ENCODE peak calls at places on chromosomes 13 and 19, in four cellular contexts. One of them, this sample, is unnamed.
A peak's percentile ranks its signal among the peaks of the same experiment; 100 is the strongest.

GRCh38 chr13:51861728-51862300 is at the start of gene CCDC70:
- DNase-seq in upper lobe of right lung: no peak
- DNase-seq in neural progenitor cell: no peak
- DNase-seq in MM.1S: no peak
- DNase-seq in this sample: no peak

GRCh38 chr19:18483119-18483518 is 38.8 kb downstream of the ELL start:
- DNase-seq in MM.1S: no peak
- DNase-seq in neural progenitor cell: no peak
- DNase-seq in upper lobe of right lung: no peak
- DNase-seq in this sample: no peak

GRCh38 chr13:111639994-111640393 is 319.6 kb downstream of the TEX29 start:
- DNase-seq in neural progenitor cell: no peak
- DNase-seq in upper lobe of right lung: no peak
- DNase-seq in MM.1S: no peak
- DNase-seq in this sample: no peak

GRCh38 chr19:1016647-1017114 is 4.2 kb downstream of the TMEM259 start:
- DNase-seq in MM.1S: peak; percentile 50
- DNase-seq in neural progenitor cell: no peak
- DNase-seq in upper lobe of right lung: no peak
- DNase-seq in this sample: no peak

GRCh38 chr13:97234742-97235141 is 12.6 kb downstream of the MBNL2 start:
- DNase-seq in upper lobe of right lung: no peak
- DNase-seq in MM.1S: no peak
- DNase-seq in neural progenitor cell: no peak
- DNase-seq in this sample: no peak

GRCh38 chr13:110756268-110756667 is 42.8 kb downstream of the ING1 start:
- DNase-seq in upper lobe of right lung: no peak
- DNase-seq in neural progenitor cell: no peak
- DNase-seq in MM.1S: no peak
- DNase-seq in this sample: no peak

GRCh38 chr13:39530996-39531395 is 72.0 kb downstream of the LHFPL6 start:
- DNase-seq in MM.1S: no peak
- DNase-seq in upper lobe of right lung: no peak
- DNase-seq in neural progenitor cell: no peak
- DNase-seq in this sample: no peak

GRCh38 chr19:4495471-4495870 is 22.8 kb downstream of the PLIN4 start:
- DNase-seq in neural progenitor cell: no peak
- DNase-seq in upper lobe of right lung: no peak
- DNase-seq in MM.1S: no peak
- DNase-seq in this sample: no peak

GRCh38 chr19:52188822-52189744 is 769 bp upstream of the PPP2R1A start:
- DNase-seq in upper lobe of right lung: peak; percentile 100
- DNase-seq in MM.1S: no peak
- DNase-seq in neural progenitor cell: no peak
- DNase-seq in this sample: no peak

GRCh38 chr13:29583073-29583785 is 12.3 kb downstream of the SLC7A1 start:
- DNase-seq in neural progenitor cell: no peak
- DNase-seq in MM.1S: no peak
- DNase-seq in upper lobe of right lung: no peak
- DNase-seq in this sample: no peak

GRCh38 chr13:108859202-108860012 is 230.0 kb downstream of the MYO16 start:
- DNase-seq in MM.1S: peak; percentile 68
- DNase-seq in neural progenitor cell: no peak
- DNase-seq in upper lobe of right lung: no peak
- DNase-seq in this sample: no peak

GRCh38 chr13:27921961-27922910 is 2.4 kb downstream of the PDX1 start:
- DNase-seq in upper lobe of right lung: no peak
- DNase-seq in MM.1S: no peak
- DNase-seq in neural progenitor cell: peak; percentile 34
- DNase-seq in this sample: no peak

GRCh38 chr19:54464044-54464623 is 556 bp upstream of the LENG9 start:
- DNase-seq in MM.1S: peak; percentile 98
- DNase-seq in upper lobe of right lung: peak; percentile 96
- DNase-seq in neural progenitor cell: peak; percentile 97
- DNase-seq in this sample: peak; percentile 88

GRCh38 chr19:56367829-56368711 is 25.3 kb downstream of the ZNF582 start:
- DNase-seq in neural progenitor cell: peak; percentile 93
- DNase-seq in upper lobe of right lung: peak; percentile 95
- DNase-seq in MM.1S: peak; percentile 83
- DNase-seq in this sample: peak; percentile 79

GRCh38 chr19:4678881-4679379 is 8.8 kb upstream of the MYDGF start:
- DNase-seq in neural progenitor cell: peak; percentile 82
- DNase-seq in upper lobe of right lung: no peak
- DNase-seq in MM.1S: no peak
- DNase-seq in this sample: no peak

GRCh38 chr19:58229255-58229639 is 533 bp downstream of the ZNF544 start:
- DNase-seq in MM.1S: no peak
- DNase-seq in upper lobe of right lung: no peak
- DNase-seq in neural progenitor cell: peak; percentile 65
- DNase-seq in this sample: no peak

GRCh38 chr13:83499286-83499685 is 383.0 kb downstream of the SLITRK1 start:
- DNase-seq in upper lobe of right lung: no peak
- DNase-seq in MM.1S: no peak
- DNase-seq in neural progenitor cell: no peak
- DNase-seq in this sample: no peak

GRCh38 chr13:111566567-111566966 is 246.1 kb downstream of the TEX29 start:
- DNase-seq in neural progenitor cell: no peak
- DNase-seq in MM.1S: no peak
- DNase-seq in upper lobe of right lung: no peak
- DNase-seq in this sample: no peak

GRCh38 chr13:71831716-71832115 is 35.3 kb downstream of the DACH1 start:
- DNase-seq in MM.1S: no peak
- DNase-seq in upper lobe of right lung: no peak
- DNase-seq in neural progenitor cell: peak; percentile 69
- DNase-seq in this sample: no peak

GRCh38 chr13:41709511-41709910 is 251.4 kb downstream of the VWA8 start:
- DNase-seq in MM.1S: no peak
- DNase-seq in upper lobe of right lung: no peak
- DNase-seq in neural progenitor cell: no peak
- DNase-seq in this sample: no peak

GRCh38 chr13:112583592-112584277 is 4.2 kb downstream of the TUBGCP3 start:
- DNase-seq in neural progenitor cell: no peak
- DNase-seq in upper lobe of right lung: no peak
- DNase-seq in MM.1S: no peak
- DNase-seq in this sample: no peak

GRCh38 chr19:31179471-31179852 is 169.8 kb downstream of the TSHZ3 start:
- DNase-seq in neural progenitor cell: no peak
- DNase-seq in upper lobe of right lung: no peak
- DNase-seq in MM.1S: no peak
- DNase-seq in this sample: no peak
- H3K4me1 ChIP-seq in neural progenitor cell: no peaks in the 10 kb centered on the region
- H3K4me1 ChIP-seq in upper lobe of right lung: no peaks in the 10 kb centered on the region
- H3K4me1 ChIP-seq in MM.1S: no peaks in the 10 kb centered on the region
- H3K4me1 ChIP-seq in this sample: no peaks in the 10 kb centered on the region

DNA sequence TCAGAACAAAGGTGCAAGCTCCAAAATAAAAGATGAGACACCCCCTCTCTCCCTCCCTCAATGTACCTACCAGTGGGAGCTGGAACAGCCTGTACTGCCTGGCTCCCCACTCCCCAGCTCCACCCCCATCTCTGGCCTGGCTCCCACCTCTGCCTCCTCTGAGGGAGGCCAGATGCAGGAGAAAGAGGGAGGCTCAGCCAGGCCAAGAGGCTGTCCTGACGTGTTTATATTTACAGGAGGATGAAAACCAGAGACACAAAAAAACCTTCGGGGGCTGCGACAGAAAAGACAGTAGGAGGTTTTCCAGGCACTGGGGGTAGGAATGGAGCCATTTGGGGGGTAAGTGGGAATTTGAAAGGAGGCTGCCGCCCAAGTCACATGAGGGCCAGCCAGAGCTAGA is 19.7 kb downstream of the ARHGEF18 start:
- DNase-seq in neural progenitor cell: no peak
- DNase-seq in MM.1S: no peak
- DNase-seq in upper lobe of right lung: no peak
- DNase-seq in this sample: no peak
- H3K4me1 ChIP-seq in neural progenitor cell: no peaks in the 10 kb centered on the region
- H3K4me1 ChIP-seq in MM.1S: no peaks in the 10 kb centered on the region
- H3K4me1 ChIP-seq in upper lobe of right lung: no peaks in the 10 kb centered on the region
- H3K4me1 ChIP-seq in this sample: no peaks in the 10 kb centered on the region

GRCh38 chr19:42286349-42287016 is 15.4 kb upstream of the PRR19 start:
- DNase-seq in neural progenitor cell: no peak
- DNase-seq in MM.1S: no peak
- DNase-seq in upper lobe of right lung: no peak
- DNase-seq in this sample: no peak

GRCh38 chr19:42285546-42285945 is 16.4 kb upstream of the PRR19 start:
- DNase-seq in upper lobe of right lung: no peak
- DNase-seq in MM.1S: no peak
- DNase-seq in neural progenitor cell: peak; percentile 46
- DNase-seq in this sample: no peak

GRCh38 chr19:42284641-42285341 is 15.7 kb downstream of the CIC start:
- DNase-seq in MM.1S: peak; percentile 14
- DNase-seq in upper lobe of right lung: no peak
- DNase-seq in neural progenitor cell: peak; percentile 56
- DNase-seq in this sample: no peak

GRCh38 chr19:42287017-42287825 is 14.7 kb upstream of the PRR19 start:
- DNase-seq in upper lobe of right lung: no peak
- DNase-seq in neural progenitor cell: no peak
- DNase-seq in MM.1S: no peak
- DNase-seq in this sample: no peak

DNA sequence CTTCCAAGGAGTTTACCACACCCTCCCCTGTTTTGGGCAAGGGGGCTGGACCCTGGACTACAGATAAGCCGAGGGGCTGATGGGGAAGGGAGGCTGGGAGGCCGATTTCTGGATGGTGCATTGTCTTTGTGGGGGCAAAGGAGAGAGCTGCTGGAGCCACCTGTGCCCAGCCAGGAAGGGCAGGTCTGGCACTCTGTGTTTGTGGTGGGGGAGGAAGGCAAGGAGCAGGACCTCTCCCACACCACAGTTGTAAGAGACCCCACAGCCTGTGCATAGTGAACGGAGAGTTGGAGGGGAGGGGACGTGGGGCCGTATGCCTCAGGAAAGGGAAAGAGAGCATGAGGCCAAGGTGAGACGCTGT is 16.0 kb upstream of the PRR19 start:
- DNase-seq in neural progenitor cell: no peak
- DNase-seq in MM.1S: no peak
- DNase-seq in upper lobe of right lung: no peak
- DNase-seq in this sample: no peak
- H3K4me1 ChIP-seq in neural progenitor cell: peaks cover 36% of the 10 kb centered on the region
- H3K4me1 ChIP-seq in MM.1S: peaks cover 13% of the 10 kb centered on the region
- H3K4me1 ChIP-seq in upper lobe of right lung: peaks cover 41% of the 10 kb centered on the region
- H3K4me1 ChIP-seq in this sample: peaks cover 42% of the 10 kb centered on the region

DNA sequence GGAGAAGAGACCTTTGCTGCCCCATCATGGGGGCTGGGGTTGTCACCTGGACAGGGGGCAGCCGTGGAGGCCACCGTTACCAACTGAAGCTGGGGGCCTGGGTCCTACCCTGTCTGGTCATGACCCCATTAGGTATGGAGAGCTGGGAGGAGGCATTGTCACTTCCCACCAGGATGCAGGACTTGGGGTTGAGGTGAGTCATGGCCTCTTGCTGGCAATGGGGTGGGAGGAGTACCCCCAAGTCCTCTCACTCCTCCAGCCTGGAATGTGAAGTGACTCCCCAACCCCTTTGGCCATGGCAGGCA is 9.0 kb downstream of the EGLN2 start:
- DNase-seq in MM.1S: no peak
- DNase-seq in neural progenitor cell: no peak
- DNase-seq in upper lobe of right lung: no peak
- DNase-seq in this sample: no peak
- H3K4me1 ChIP-seq in MM.1S: peaks cover 9% of the 10 kb centered on the region
- H3K4me1 ChIP-seq in neural progenitor cell: peaks cover 26% of the 10 kb centered on the region
- H3K4me1 ChIP-seq in upper lobe of right lung: peaks cover 79% of the 10 kb centered on the region
- H3K4me1 ChIP-seq in this sample: peaks cover 71% of the 10 kb centered on the region